ENCODE peak calls at places on chromosome 3, in four cellular contexts. One of them, this sample, is unnamed.

GRCh38 chr3:79018671-79019136 is 749.1 kb downstream of the ROBO1 start:
- DNase-seq in endothelial cell of umbilical vein: peak; percentile 54
- DNase-seq in GM06990: peak; percentile 15
- DNase-seq in HEK293T: no peak
- DNase-seq in this sample: peak; percentile 70

GRCh38 chr3:13548696-13549512 is at the start of gene FBLN2:
- DNase-seq in endothelial cell of umbilical vein: no peak
- DNase-seq in GM06990: no peak
- DNase-seq in HEK293T: peak; percentile 84
- DNase-seq in this sample: peak; percentile 48

GRCh38 chr3:12902181-12902999 is 61.0 kb upstream of the RPL32 start:
- DNase-seq in endothelial cell of umbilical vein: no peak
- DNase-seq in GM06990: no peak
- DNase-seq in HEK293T: no peak
- DNase-seq in this sample: no peak

GRCh38 chr3:132268956-132269355 is 48.3 kb upstream of the ACP3 start:
- DNase-seq in endothelial cell of umbilical vein: peak; percentile 10
- DNase-seq in GM06990: no peak
- DNase-seq in HEK293T: peak; percentile 23
- DNase-seq in this sample: peak; percentile 47

GRCh38 chr3:13424865-13425605 is 4.9 kb upstream of the NUP210 start:
- DNase-seq in endothelial cell of umbilical vein: no peak
- DNase-seq in GM06990: no peak
- DNase-seq in HEK293T: no peak
- DNase-seq in this sample: no peak

GRCh38 chr3:129663045-129663446 is 56.6 kb upstream of the PLXND1 start:
- DNase-seq in endothelial cell of umbilical vein: no peak
- DNase-seq in GM06990: no peak
- DNase-seq in HEK293T: no peak
- DNase-seq in this sample: no peak

GRCh38 chr3:88896026-88896425 is 211.4 kb upstream of the EPHA3 start:
- DNase-seq in endothelial cell of umbilical vein: no peak
- DNase-seq in GM06990: no peak
- DNase-seq in HEK293T: no peak
- DNase-seq in this sample: no peak

GRCh38 chr3:126540946-126541627 is 17.1 kb downstream of the CHST13 start:
- DNase-seq in endothelial cell of umbilical vein: no peak
- DNase-seq in GM06990: no peak
- DNase-seq in HEK293T: no peak
- DNase-seq in this sample: no peak

GRCh38 chr3:191627064-191627463 is 166.1 kb downstream of the PYDC2 start:
- DNase-seq in endothelial cell of umbilical vein: no peak
- DNase-seq in GM06990: no peak
- DNase-seq in HEK293T: no peak
- DNase-seq in this sample: no peak

GRCh38 chr3:177803495-177803894 is 606.2 kb upstream of the TBL1XR1 start:
- DNase-seq in endothelial cell of umbilical vein: no peak
- DNase-seq in GM06990: no peak
- DNase-seq in HEK293T: no peak
- DNase-seq in this sample: no peak

GRCh38 chr3:32239638-32240550 is 1.4 kb downstream of the CMTM8 start:
- DNase-seq in endothelial cell of umbilical vein: peak; percentile 64
- DNase-seq in GM06990: no peak
- DNase-seq in HEK293T: peak; percentile 72
- DNase-seq in this sample: peak; percentile 46

GRCh38 chr3:132254076-132254755 is 63.0 kb upstream of the ACP3 start:
- DNase-seq in endothelial cell of umbilical vein: no peak
- DNase-seq in GM06990: no peak
- DNase-seq in HEK293T: no peak
- DNase-seq in this sample: no peak